ENCODE peak calls at places on chromosomes 2 and 18, in nine cellular contexts. Z is BE2C; P is BJ; A is fibroblast of mammary gland; T is left lung; C is GM10248; J is CD4-positive, alpha-beta T cell; Y is AG09319; O is dorsolateral prefrontal cortex. Q is an unnamed sample.

GRCh38 chr2:149926149-149926548 is 338.6 kb upstream of the MMADHC start:
- DNase-seq in T (no peak), O (no peak), P (no peak), Z (no peak), C (no peak), J (no peak), A (peak), Y (no peak), Q (no peak)

GRCh38 chr2:9200634-9201015 is 6.0 kb upstream of the ASAP2 start:
- DNase-seq in Z (no peak), Y (no peak), T (no peak), C (no peak), A (no peak), J (no peak), O (no peak), P (no peak), Q (no peak)

GRCh38 chr2:149490296-149490695 is 97.3 kb downstream of the MMADHC start:
- DNase-seq in P (no peak), Z (no peak), Y (peak), C (no peak), A (peak), T (no peak), O (no peak), J (no peak), Q (no peak)

GRCh38 chr2:18047896-18048657 is 169.6 kb downstream of the KCNS3 start:
- DNase-seq in Z (peak), Y (peak), T (no peak), C (no peak), O (no peak), P (peak), J (no peak), A (no peak), Q (no peak)

GRCh38 chr2:240465268-240465764 is 29.9 kb downstream of the GPC1 start:
- DNase-seq in T (peak), C (no peak), A (no peak), P (no peak), Z (peak), O (no peak), Y (no peak), J (peak), Q (no peak)

GRCh38 chr2:101295895-101296294 is 12.6 kb downstream of the RNF149 start:
- DNase-seq in T (no peak), O (no peak), J (no peak), P (peak), Z (no peak), C (no peak), A (peak), Y (no peak), Q (no peak)

GRCh38 chr2:69618362-69618761 is 25.2 kb downstream of the AAK1 start:
- DNase-seq in Z (no peak), A (peak), O (no peak), T (no peak), Y (peak), P (no peak), C (no peak), J (no peak), Q (no peak)

GRCh38 chr2:239106314-239106908 is 258.5 kb downstream of the TWIST2 start:
- DNase-seq in Y (peak), C (peak), T (no peak), O (peak), J (no peak), P (no peak), A (peak), Z (peak), Q (peak)

GRCh38 chr2:152518656-152519580 is 183.9 kb downstream of the FMNL2 start:
- DNase-seq in P (no peak), O (no peak), T (no peak), Z (no peak), A (no peak), C (no peak), J (no peak), Y (no peak), Q (no peak)

GRCh38 chr2:200267350-200267749 is 39.1 kb upstream of the SPATS2L start:
- DNase-seq in T (no peak), O (no peak), Y (no peak), J (no peak), C (no peak), A (no peak), P (no peak), Z (no peak), Q (no peak)

GRCh38 chr2:232480201-232481190 is 7.1 kb downstream of the ECEL1 start:
- DNase-seq in P (no peak), A (no peak), O (no peak), Z (peak), T (peak), J (peak), Y (no peak), C (no peak), Q (no peak)

GRCh38 chr2:190859347-190860297 is 21.0 kb upstream of the GLS start:
- DNase-seq in Y (no peak), Z (no peak), O (no peak), T (no peak), C (no peak), J (no peak), A (no peak), P (no peak), Q (no peak)

GRCh38 chr2:188601391-188601790 is 309.7 kb downstream of the GULP1 start:
- DNase-seq in P (no peak), Z (no peak), T (no peak), A (no peak), Y (no peak), C (no peak), O (no peak), J (no peak), Q (no peak)

GRCh38 chr2:157809212-157809611 is 66.9 kb downstream of the ACVR1 start:
- DNase-seq in J (no peak), O (no peak), Z (no peak), C (no peak), A (peak), P (no peak), T (no peak), Y (peak), Q (no peak)

GRCh38 chr2:132915812-132916211 is 245.8 kb upstream of the LYPD1 start:
- DNase-seq in A (no peak), C (no peak), J (no peak), P (no peak), O (no peak), T (no peak), Y (no peak), Z (no peak), Q (no peak)

GRCh38 chr2:139122711-139123158 is 342.5 kb upstream of the NXPH2 start:
- DNase-seq in C (no peak), T (no peak), P (no peak), O (no peak), Y (no peak), Z (no peak), A (peak), J (no peak), Q (no peak)

GRCh38 chr2:130795431-130795830 is 40.1 kb downstream of the AMER3 start:
- DNase-seq in J (no peak), Z (no peak), C (no peak), A (no peak), O (no peak), P (no peak), Y (no peak), T (no peak), Q (no peak)

GRCh38 chr18:2903006-2903405 is 56.2 kb downstream of the EMILIN2 start:
- DNase-seq in Y (peak), A (peak), Z (no peak), J (no peak), O (no peak), T (no peak), C (no peak), P (no peak), Q (no peak)

GRCh38 chr2:31213063-31213882 is 4.0 kb downstream of the CAPN14 start:
- DNase-seq in Y (no peak), A (no peak), T (no peak), Z (no peak), O (no peak), C (no peak), J (no peak), P (no peak), Q (no peak)

GRCh38 chr2:227871375-227871788 is at the start of gene DAW1:
- DNase-seq in J (peak), Z (peak), Y (no peak), T (peak), A (peak), P (no peak), C (peak), O (peak), Q (peak)

GRCh38 chr2:216960926-216961325 is 101.1 kb upstream of the TNP1 start:
- DNase-seq in C (no peak), A (no peak), J (no peak), O (no peak), P (no peak), T (no peak), Z (no peak), Y (no peak), Q (no peak)

GRCh38 chr18:69469444-69469919 is 68.8 kb downstream of the DOK6 start:
- DNase-seq in A (peak), Z (peak), O (no peak), C (no peak), P (no peak), T (peak), J (peak), Y (no peak), Q (peak)

GRCh38 chr18:22865354-22866116 is 67.6 kb upstream of the RBBP8 start:
- DNase-seq in O (no peak), J (no peak), P (no peak), A (no peak), Z (no peak), Y (no peak), T (no peak), C (no peak), Q (no peak)

GRCh38 chr2:235534608-235535422 is 41.0 kb downstream of the AGAP1 start:
- DNase-seq in A (no peak), T (no peak), P (no peak), O (peak), J (no peak), C (no peak), Y (no peak), Z (peak), Q (no peak)

GRCh38 chr2:211027976-211028375 is 471.6 kb downstream of the CPS1 start:
- DNase-seq in O (no peak), Y (no peak), T (no peak), J (no peak), C (no peak), Z (no peak), A (no peak), P (no peak), Q (no peak)

GRCh38 chr2:12173271-12173942 is 427.0 kb downstream of the LPIN1 start:
- DNase-seq in O (no peak), A (peak), T (no peak), C (no peak), Y (no peak), Z (no peak), J (no peak), P (no peak), Q (no peak)
- TF ChIP-seq CTCF in O (no peak), A (peak), T (no peak), C (no peak), Y (peak), Z (peak), J (no peak), P (peak), Q (peak)

DNA sequence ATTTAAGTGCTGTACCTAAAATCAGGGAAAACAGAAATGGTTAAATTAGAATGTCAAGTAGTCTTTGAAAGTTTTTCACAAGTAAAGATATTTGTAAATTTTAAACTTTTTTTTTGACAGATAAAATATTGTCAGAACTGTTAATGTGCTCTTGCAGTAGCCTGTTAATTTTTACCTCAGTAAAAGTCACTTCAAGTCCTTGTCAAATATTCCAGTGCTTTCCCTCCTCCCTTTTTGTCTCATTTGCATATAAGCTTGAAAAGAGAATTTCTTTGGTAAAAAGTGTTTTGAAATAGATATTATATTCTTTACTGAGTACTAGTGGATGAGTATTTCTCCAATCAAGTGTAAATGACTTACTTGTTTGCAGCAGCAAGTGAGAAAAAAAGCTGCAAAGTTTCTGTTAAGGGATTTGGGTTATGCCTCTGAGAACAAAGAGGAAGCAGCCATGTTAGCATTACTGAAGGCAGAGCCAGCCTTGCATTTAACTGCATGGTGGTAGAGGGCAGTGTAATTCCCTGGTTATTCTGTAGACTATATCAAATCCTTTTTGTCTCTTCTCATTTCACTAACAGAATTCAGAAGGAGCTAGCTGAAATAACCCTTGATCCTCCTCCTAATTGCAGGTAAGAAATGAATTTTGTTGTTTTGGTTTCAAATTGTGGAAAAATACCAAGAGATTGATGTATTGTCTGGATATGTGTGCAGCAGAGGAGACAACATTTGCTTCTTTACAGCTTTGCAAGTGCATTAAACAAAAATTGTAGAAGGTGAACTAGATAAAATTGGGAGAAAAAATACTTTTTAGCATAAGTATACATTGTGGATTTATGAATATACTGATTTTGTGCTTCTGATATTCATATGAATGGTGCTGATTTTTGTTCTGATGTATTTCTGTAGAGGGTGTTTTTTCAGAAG is 3.3 kb downstream of the UBE2E3 start:
- DNase-seq in C (peak), J (peak), Z (peak), A (peak), Y (no peak), T (no peak), P (no peak), O (no peak), Q (peak)
- TF ChIP-seq CTCF in C (peak), J (peak), Z (peak), A (peak), Y (peak), T (no peak), P (peak), O (peak), Q (peak)

DNA sequence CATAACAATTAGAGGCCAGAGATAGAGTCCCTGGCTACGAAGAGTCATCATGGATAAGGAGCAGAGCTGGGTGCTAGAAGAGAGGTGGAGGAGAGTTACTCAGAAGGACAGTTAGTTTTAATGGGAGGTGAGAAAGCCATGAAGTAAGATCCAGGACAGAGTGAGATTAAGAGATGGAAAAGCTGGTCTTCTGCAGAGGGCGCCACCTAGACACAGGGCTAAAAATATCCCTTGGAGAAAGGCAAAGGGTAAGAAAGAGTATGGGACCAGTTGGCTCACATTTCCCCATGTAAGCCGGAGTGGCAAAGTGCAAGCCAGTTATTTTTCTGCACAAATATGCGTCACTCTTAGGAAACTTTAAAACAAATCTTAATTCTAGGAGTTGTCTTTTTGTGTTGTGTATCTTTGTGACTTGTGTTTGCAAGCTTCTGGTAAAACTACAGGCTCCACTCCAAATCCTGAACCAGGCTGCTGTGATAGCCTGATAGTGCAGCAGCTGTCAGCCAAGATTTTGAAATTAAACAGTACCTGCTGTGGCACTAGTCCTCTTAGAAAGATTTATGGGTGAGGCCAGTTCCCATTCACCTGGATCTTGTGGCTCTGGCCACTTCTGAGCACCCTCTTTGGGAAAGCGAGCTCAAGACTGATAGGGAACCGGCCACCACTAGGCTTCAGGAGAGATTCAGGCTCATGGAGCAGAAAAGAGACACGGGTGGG is 204.2 kb downstream of the TPGS2 start:
- DNase-seq in Y (no peak), A (no peak), J (no peak), C (no peak), T (no peak), Z (no peak), O (no peak), P (no peak), Q (no peak)
- TF ChIP-seq CTCF in Y (no peak), A (no peak), J (no peak), C (no peak), T (no peak), Z (no peak), O (no peak), P (peak), Q (no peak)

GRCh38 chr2:111053266-111053665 is 67.4 kb upstream of the BCL2L11 start:
- DNase-seq in C (no peak), P (no peak), Z (no peak), A (no peak), Y (no peak), J (no peak), T (no peak), O (no peak), Q (no peak)

GRCh38 chr2:111049792-111050640 is 70.7 kb upstream of the BCL2L11 start:
- DNase-seq in J (no peak), A (no peak), Y (no peak), P (no peak), O (no peak), Z (no peak), T (no peak), C (peak), Q (peak)

GRCh38 chr2:111048856-111049551 is 71.7 kb upstream of the BCL2L11 start:
- DNase-seq in C (no peak), Z (no peak), J (no peak), T (no peak), O (no peak), Y (no peak), P (no peak), A (no peak), Q (no peak)

GRCh38 chr2:111052621-111053020 is 68.1 kb upstream of the BCL2L11 start:
- DNase-seq in O (no peak), T (no peak), Z (no peak), Y (no peak), C (no peak), P (no peak), J (no peak), A (no peak), Q (no peak)

GRCh38 chr2:111050701-111051376 is 69.9 kb upstream of the BCL2L11 start:
- DNase-seq in P (no peak), O (no peak), T (no peak), A (no peak), Z (no peak), C (no peak), J (no peak), Y (no peak), Q (peak)
- TF ChIP-seq CTCF in P (no peak), O (no peak), T (no peak), A (no peak), Z (no peak), C (peak), J (no peak), Y (no peak), Q (no peak)

GRCh38 chr18:79068946-79069791 is at the start of gene ATP9B:
- DNase-seq in J (peak), T (peak), Z (peak), A (peak), P (peak), O (peak), Y (peak), C (peak), Q (peak)
- TF ChIP-seq CTCF in J (no peak), T (peak), Z (no peak), A (no peak), P (peak), O (peak), Y (no peak), C (no peak), Q (no peak)

GRCh38 chr2:234290671-234291070 is 206.2 kb downstream of the ARL4C start:
- DNase-seq in T (no peak), C (peak), Y (no peak), Z (no peak), J (peak), A (no peak), P (no peak), O (no peak), Q (peak)

GRCh38 chr2:234291765-234292204 is 205.1 kb downstream of the ARL4C start:
- DNase-seq in P (no peak), T (no peak), Y (no peak), J (peak), C (no peak), A (peak), O (no peak), Z (no peak), Q (peak)

GRCh38 chr2:234292205-234292954 is 204.5 kb downstream of the ARL4C start:
- DNase-seq in P (no peak), A (no peak), O (no peak), J (peak), T (no peak), Y (no peak), Z (no peak), C (peak), Q (peak)

GRCh38 chr2:234292955-234293228 is 204.0 kb downstream of the ARL4C start:
- DNase-seq in T (no peak), P (no peak), Z (no peak), A (no peak), O (no peak), J (no peak), Y (no peak), C (no peak), Q (no peak)

GRCh38 chr2:234293973-234294372 is 202.9 kb downstream of the ARL4C start:
- DNase-seq in Z (no peak), O (no peak), C (no peak), T (no peak), P (no peak), J (no peak), A (no peak), Y (no peak), Q (no peak)
- TF ChIP-seq CTCF in Z (peak), O (no peak), C (no peak), T (no peak), P (no peak), J (no peak), A (no peak), Y (no peak), Q (no peak)

GRCh38 chr2:83587309-83587708 is 871.8 kb downstream of the SUCLG1 start:
- DNase-seq in C (no peak), A (no peak), P (no peak), T (no peak), J (no peak), Y (no peak), O (no peak), Z (no peak), Q (no peak)
- TF ChIP-seq CTCF in C (no peak), A (no peak), P (no peak), T (no peak), J (no peak), Y (no peak), O (no peak), Z (no peak), Q (no peak)

DNA sequence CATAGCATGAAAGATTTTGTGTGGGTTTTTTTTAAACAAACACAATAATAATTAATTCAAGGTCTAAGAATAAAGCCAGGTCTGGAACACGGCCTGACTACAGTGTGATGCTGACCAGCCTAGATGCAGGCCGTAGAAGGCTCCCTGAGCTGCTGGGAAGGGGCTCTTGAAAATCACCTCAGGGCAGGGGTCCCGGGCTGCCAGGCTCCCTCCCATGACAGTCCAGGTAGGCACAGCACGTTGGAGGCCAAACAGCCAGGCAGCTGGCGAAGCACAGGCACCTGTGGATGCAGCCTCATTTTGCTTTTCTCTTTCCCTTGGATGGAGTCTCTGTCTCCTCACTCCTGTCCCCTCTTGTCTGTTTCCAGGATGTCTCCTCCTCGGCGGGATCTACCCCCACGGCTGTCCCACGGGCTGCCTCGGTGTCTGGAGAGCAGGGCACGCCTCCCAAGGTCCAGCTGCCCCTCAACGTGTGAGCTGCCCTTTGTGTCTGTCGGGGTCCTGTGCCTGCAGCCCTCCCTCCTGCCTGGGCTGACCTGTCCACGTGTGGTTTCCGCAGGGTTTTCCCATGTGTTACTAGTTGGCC is 194.5 kb downstream of the SEPTIN10 start:
- DNase-seq in T (peak), P (no peak), J (no peak), Y (no peak), O (no peak), Z (no peak), C (no peak), A (no peak), Q (no peak)
- TF ChIP-seq CTCF in T (no peak), P (no peak), J (no peak), Y (no peak), O (no peak), Z (no peak), C (no peak), A (no peak), Q (no peak)

Q was measured in activated CD8-positive, alpha-beta T cell treated with anti-CD3 and anti-CD28 coated beads for 36 hours.